ENCODE peak calls at places on chromosomes 11 and 22, in five cellular contexts. One of them, this sample, is unnamed.

GRCh38 chr22:19663821-19664325 is 50.4 kb upstream of the SEPTIN5 start:
- DNase-seq in iPS-NIHi11: peak
- DNase-seq in mammary epithelial cell: no peak
- DNase-seq in chondrocyte: no peak
- DNase-seq in progenitor cell of endocrine pancreas: no peak
- DNase-seq in this sample: peak

GRCh38 chr11:47714554-47715081 is 551 bp downstream of the AGBL2 start:
- DNase-seq in iPS-NIHi11: no peak
- DNase-seq in mammary epithelial cell: peak
- DNase-seq in chondrocyte: no peak
- DNase-seq in progenitor cell of endocrine pancreas: no peak
- DNase-seq in this sample: no peak

GRCh38 chr11:69278091-69278867 is 15.7 kb upstream of the MYEOV start:
- DNase-seq in iPS-NIHi11: no peak
- DNase-seq in mammary epithelial cell: no peak
- DNase-seq in chondrocyte: no peak
- DNase-seq in progenitor cell of endocrine pancreas: peak
- DNase-seq in this sample: no peak

GRCh38 chr22:30459206-30460052 is 12.4 kb downstream of the SEC14L3 start:
- DNase-seq in iPS-NIHi11: peak
- DNase-seq in mammary epithelial cell: peak
- DNase-seq in chondrocyte: no peak
- DNase-seq in progenitor cell of endocrine pancreas: peak
- DNase-seq in this sample: peak

GRCh38 chr22:47807506-47807905 is 1045.1 kb downstream of the TBC1D22A start:
- DNase-seq in iPS-NIHi11: no peak
- DNase-seq in mammary epithelial cell: no peak
- DNase-seq in chondrocyte: no peak
- DNase-seq in progenitor cell of endocrine pancreas: no peak
- DNase-seq in this sample: no peak

GRCh38 chr11:63915961-63916836 is 765 bp downstream of the RCOR2 start:
- DNase-seq in iPS-NIHi11: peak
- DNase-seq in mammary epithelial cell: no peak
- DNase-seq in chondrocyte: no peak
- DNase-seq in progenitor cell of endocrine pancreas: peak
- DNase-seq in this sample: peak

GRCh38 chr22:39259698-39260097 is 14.9 kb upstream of the PDGFB start:
- DNase-seq in iPS-NIHi11: no peak
- DNase-seq in mammary epithelial cell: no peak
- DNase-seq in chondrocyte: no peak
- DNase-seq in progenitor cell of endocrine pancreas: no peak
- DNase-seq in this sample: no peak

GRCh38 chr11:90774727-90775572 is 552.1 kb upstream of the CHORDC1 start:
- DNase-seq in iPS-NIHi11: peak
- DNase-seq in mammary epithelial cell: no peak
- DNase-seq in chondrocyte: peak
- DNase-seq in progenitor cell of endocrine pancreas: no peak
- DNase-seq in this sample: no peak

GRCh38 chr11:44622721-44623258 is 57.3 kb downstream of the CD82 start:
- DNase-seq in iPS-NIHi11: peak
- DNase-seq in mammary epithelial cell: no peak
- DNase-seq in chondrocyte: peak
- DNase-seq in progenitor cell of endocrine pancreas: peak
- DNase-seq in this sample: no peak

GRCh38 chr22:27467039-27467438 is 334.5 kb downstream of the MN1 start:
- DNase-seq in iPS-NIHi11: no peak
- DNase-seq in mammary epithelial cell: no peak
- DNase-seq in chondrocyte: no peak
- DNase-seq in progenitor cell of endocrine pancreas: no peak
- DNase-seq in this sample: no peak

This sample was measured in myocyte.